ENCODE peak calls at places on chromosomes 3 and 15, in ten cellular contexts. R is psoas muscle; Y is neural crest cell; M is adrenal gland; I is anterior cingulate cortex; X is NCI-H460; D is activated T-cell treated with anti-CD3 and anti-CD28 coated beads, Interleukin-2, amount 50 U/mL, for 72 hours; O is HuH-7.5; J is HFFc6; V is cortex of kidney. T is an unnamed sample.
A peak's percentile ranks its signal among the peaks of the same experiment; 100 is the strongest.

GRCh38 chr3:126051741-126052140 is 32.2 kb downstream of the SLC41A3 start:
- DNase-seq in R (no peak), Y (no peak), M (no peak), I (no peak), X (no peak), D (no peak), O (no peak), J (no peak), V (no peak), T (no peak)

GRCh38 chr15:31032959-31033358 is 41.5 kb upstream of the MTMR10 start:
- DNase-seq in R (no peak), Y (no peak), M (no peak), I (no peak), X (no peak), D (no peak), O (no peak), J (peak; percentile 56), V (no peak), T (no peak)

GRCh38 chr3:12751548-12751947 is 7.5 kb downstream of the TMEM40 start:
- DNase-seq in R (no peak), Y (no peak), M (no peak), I (no peak), X (no peak), D (no peak), O (no peak), J (peak; percentile 72), V (no peak), T (no peak)

GRCh38 chr15:52394020-52394608 is 98.5 kb upstream of the MYO5C start:
- DNase-seq in R (no peak), Y (no peak), M (no peak), I (no peak), X (no peak), D (no peak), O (no peak), J (no peak), V (no peak), T (no peak)

GRCh38 chr3:79419222-79419621 is 348.6 kb downstream of the ROBO1 start:
- DNase-seq in R (no peak), Y (no peak), M (no peak), I (no peak), X (no peak), D (no peak), O (no peak), J (no peak), V (no peak), T (no peak)

GRCh38 chr3:184583345-184584000 is 21.9 kb downstream of the EPHB3 start:
- DNase-seq in R (peak; percentile 59), Y (no peak), M (peak; percentile 46), I (peak; percentile 73), X (no peak), D (no peak), O (no peak), J (no peak), V (no peak), T (no peak)

GRCh38 chr3:158352551-158352950 is 218.4 kb upstream of the MLF1 start:
- DNase-seq in R (no peak), Y (no peak), M (no peak), I (no peak), X (no peak), D (no peak), O (no peak), J (no peak), V (no peak), T (no peak)

GRCh38 chr3:185781759-185782158 is 43.1 kb downstream of the IGF2BP2 start:
- DNase-seq in R (no peak), Y (no peak), M (no peak), I (no peak), X (no peak), D (no peak), O (no peak), J (peak; percentile 71), V (no peak), T (no peak)

GRCh38 chr3:25386686-25387271 is 41.3 kb upstream of the RARB start:
- DNase-seq in R (no peak), Y (no peak), M (no peak), I (no peak), X (no peak), D (no peak), O (no peak), J (no peak), V (no peak), T (no peak)

GRCh38 chr3:31361391-31362273 is 171.1 kb upstream of the STT3B start:
- DNase-seq in R (no peak), Y (no peak), M (no peak), I (no peak), X (no peak), D (no peak), O (no peak), J (peak; percentile 91), V (no peak), T (no peak)

GRCh38 chr15:77511869-77512268 is 91.2 kb downstream of the HMG20A start:
- DNase-seq in R (no peak), Y (no peak), M (no peak), I (no peak), X (no peak), D (no peak), O (no peak), J (no peak), V (no peak), T (no peak)

GRCh38 chr3:125055165-125055912 is 458 bp downstream of the HEG1 start:
- DNase-seq in R (peak; percentile 66), Y (no peak), M (peak; percentile 64), I (no peak), X (no peak), D (peak; percentile 35), O (peak; percentile 47), J (no peak), V (no peak), T (no peak)

GRCh38 chr15:74695597-74696397 is at the start of gene EDC3:
- DNase-seq in R (peak; percentile 94), Y (peak; percentile 74), M (peak; percentile 87), I (peak; percentile 57), X (peak; percentile 73), D (peak; percentile 90), O (peak; percentile 77), J (peak; percentile 68), V (no peak), T (peak; percentile 87)

GRCh38 chr3:106824856-106825255 is 552.4 kb upstream of the CCDC54 start:
- DNase-seq in R (no peak), Y (no peak), M (no peak), I (no peak), X (peak; percentile 5), D (no peak), O (peak; percentile 16), J (peak; percentile 64), V (no peak), T (peak; percentile 56)

GRCh38 chr3:181725830-181726229 is 14.1 kb downstream of the SOX2 start:
- DNase-seq in R (no peak), Y (peak; percentile 64), M (no peak), I (peak; percentile 68), X (no peak), D (no peak), O (no peak), J (no peak), V (no peak), T (no peak)

GRCh38 chr3:73072634-73073033 is 11.2 kb downstream of the EBLN2 start:
- DNase-seq in R (no peak), Y (no peak), M (no peak), I (no peak), X (no peak), D (no peak), O (no peak), J (no peak), V (no peak), T (no peak)

GRCh38 chr3:20405731-20406130 is 219.7 kb upstream of the SGO1 start:
- DNase-seq in R (no peak), Y (no peak), M (no peak), I (no peak), X (no peak), D (no peak), O (no peak), J (peak; percentile 13), V (no peak), T (no peak)

GRCh38 chr15:59205839-59206622 is 612 bp upstream of the LDHAL6B start:
- DNase-seq in R (no peak), Y (no peak), M (no peak), I (no peak), X (no peak), D (no peak), O (no peak), J (no peak), V (no peak), T (no peak)

GRCh38 chr3:124634210-124635168 is 95.8 kb upstream of the UMPS start:
- DNase-seq in R (no peak), Y (no peak), M (no peak), I (no peak), X (no peak), D (no peak), O (peak; percentile 44), J (no peak), V (no peak), T (peak; percentile 74)

GRCh38 chr3:197540961-197541377 is 14.8 kb downstream of the BDH1 start:
- DNase-seq in R (no peak), Y (no peak), M (no peak), I (no peak), X (no peak), D (no peak), O (no peak), J (no peak), V (no peak), T (peak; percentile 77)

GRCh38 chr15:29172742-29173725 is 96.6 kb downstream of the NSMCE3 start:
- DNase-seq in R (no peak), Y (no peak), M (no peak), I (no peak), X (no peak), D (no peak), O (no peak), J (no peak), V (no peak), T (no peak)

GRCh38 chr15:75928680-75929608 is 25.3 kb downstream of the FBXO22 start:
- DNase-seq in R (no peak), Y (peak; percentile 9), M (no peak), I (no peak), X (peak; percentile 28), D (no peak), O (peak; percentile 10), J (no peak), V (no peak), T (peak; percentile 56)

T was measured in H9.